ENCODE peak calls at places on chromosomes 4 and X, in seven cellular contexts. One of them, this sample, is unnamed.

GRCh38 chrX:103413981-103414380 is 37.6 kb downstream of the BEX3 start:
- DNase-seq in brain microvascular endothelial cell: no peak
- DNase-seq in tibial artery: no peak
- DNase-seq in Peyer's patch: no peak
- DNase-seq in fibroblast of lung: no peak
- DNase-seq in astrocyte of the spinal cord: no peak
- DNase-seq in activated CD8-positive, alpha-beta T cell treated with anti-CD3 and anti-CD28 coated beads for 36 hours: no peak
- DNase-seq in this sample: no peak

GRCh38 chr4:80948995-80949394 is 81.5 kb upstream of the BMP3 start:
- DNase-seq in tibial artery: no peak
- DNase-seq in brain microvascular endothelial cell: no peak
- DNase-seq in fibroblast of lung: no peak
- DNase-seq in Peyer's patch: no peak
- DNase-seq in astrocyte of the spinal cord: no peak
- DNase-seq in activated CD8-positive, alpha-beta T cell treated with anti-CD3 and anti-CD28 coated beads for 36 hours: no peak
- DNase-seq in this sample: no peak

GRCh38 chrX:152958047-152958446 is 35.9 kb downstream of the PNMA5 start:
- DNase-seq in Peyer's patch: peak
- DNase-seq in astrocyte of the spinal cord: no peak
- DNase-seq in fibroblast of lung: no peak
- DNase-seq in brain microvascular endothelial cell: no peak
- DNase-seq in activated CD8-positive, alpha-beta T cell treated with anti-CD3 and anti-CD28 coated beads for 36 hours: no peak
- DNase-seq in tibial artery: no peak
- DNase-seq in this sample: peak

GRCh38 chrX:41921492-41922124 is 1.7 kb downstream of the CASK start:
- DNase-seq in Peyer's patch: no peak
- DNase-seq in astrocyte of the spinal cord: peak
- DNase-seq in fibroblast of lung: peak
- DNase-seq in brain microvascular endothelial cell: no peak
- DNase-seq in activated CD8-positive, alpha-beta T cell treated with anti-CD3 and anti-CD28 coated beads for 36 hours: no peak
- DNase-seq in tibial artery: no peak
- DNase-seq in this sample: peak

GRCh38 chrX:4268676-4269075 is 555.2 kb upstream of the PRKX start:
- DNase-seq in brain microvascular endothelial cell: no peak
- DNase-seq in fibroblast of lung: no peak
- DNase-seq in activated CD8-positive, alpha-beta T cell treated with anti-CD3 and anti-CD28 coated beads for 36 hours: no peak
- DNase-seq in Peyer's patch: no peak
- DNase-seq in astrocyte of the spinal cord: no peak
- DNase-seq in tibial artery: no peak
- DNase-seq in this sample: no peak

GRCh38 chr4:10590896-10591295 is 93.7 kb downstream of the CLNK start:
- DNase-seq in Peyer's patch: no peak
- DNase-seq in activated CD8-positive, alpha-beta T cell treated with anti-CD3 and anti-CD28 coated beads for 36 hours: no peak
- DNase-seq in tibial artery: no peak
- DNase-seq in astrocyte of the spinal cord: peak
- DNase-seq in fibroblast of lung: peak
- DNase-seq in brain microvascular endothelial cell: peak
- DNase-seq in this sample: no peak

GRCh38 chr4:185317880-185318279 is 77.8 kb downstream of the LRP2BP start:
- DNase-seq in fibroblast of lung: no peak
- DNase-seq in Peyer's patch: no peak
- DNase-seq in astrocyte of the spinal cord: no peak
- DNase-seq in brain microvascular endothelial cell: no peak
- DNase-seq in tibial artery: no peak
- DNase-seq in activated CD8-positive, alpha-beta T cell treated with anti-CD3 and anti-CD28 coated beads for 36 hours: no peak
- DNase-seq in this sample: no peak

GRCh38 chr4:121900132-121900983 is 30.1 kb upstream of the BBS7 start:
- DNase-seq in tibial artery: no peak
- DNase-seq in activated CD8-positive, alpha-beta T cell treated with anti-CD3 and anti-CD28 coated beads for 36 hours: peak
- DNase-seq in fibroblast of lung: peak
- DNase-seq in Peyer's patch: peak
- DNase-seq in astrocyte of the spinal cord: peak
- DNase-seq in brain microvascular endothelial cell: peak
- DNase-seq in this sample: peak

GRCh38 chrX:135923353-135923752 is 29.8 kb downstream of the SAGE1 start:
- DNase-seq in astrocyte of the spinal cord: no peak
- DNase-seq in activated CD8-positive, alpha-beta T cell treated with anti-CD3 and anti-CD28 coated beads for 36 hours: no peak
- DNase-seq in Peyer's patch: no peak
- DNase-seq in brain microvascular endothelial cell: no peak
- DNase-seq in tibial artery: no peak
- DNase-seq in fibroblast of lung: no peak
- DNase-seq in this sample: no peak

GRCh38 chrX:9340619-9341304 is 124.1 kb upstream of the TBL1X start:
- DNase-seq in brain microvascular endothelial cell: no peak
- DNase-seq in tibial artery: peak
- DNase-seq in astrocyte of the spinal cord: no peak
- DNase-seq in Peyer's patch: peak
- DNase-seq in fibroblast of lung: peak
- DNase-seq in activated CD8-positive, alpha-beta T cell treated with anti-CD3 and anti-CD28 coated beads for 36 hours: peak
- DNase-seq in this sample: peak

GRCh38 chrX:4674028-4674782 is 960.8 kb upstream of the PRKX start:
- DNase-seq in activated CD8-positive, alpha-beta T cell treated with anti-CD3 and anti-CD28 coated beads for 36 hours: no peak
- DNase-seq in brain microvascular endothelial cell: no peak
- DNase-seq in tibial artery: no peak
- DNase-seq in Peyer's patch: no peak
- DNase-seq in fibroblast of lung: no peak
- DNase-seq in astrocyte of the spinal cord: no peak
- DNase-seq in this sample: no peak

GRCh38 chrX:120308959-120309872 is 2.0 kb downstream of the TMEM255A start:
- DNase-seq in astrocyte of the spinal cord: peak
- DNase-seq in activated CD8-positive, alpha-beta T cell treated with anti-CD3 and anti-CD28 coated beads for 36 hours: peak
- DNase-seq in brain microvascular endothelial cell: peak
- DNase-seq in tibial artery: peak
- DNase-seq in fibroblast of lung: peak
- DNase-seq in Peyer's patch: peak
- DNase-seq in this sample: peak

GRCh38 chr4:181475781-181476180 is 767.4 kb upstream of the TENM3 start:
- DNase-seq in tibial artery: no peak
- DNase-seq in astrocyte of the spinal cord: peak
- DNase-seq in brain microvascular endothelial cell: peak
- DNase-seq in Peyer's patch: no peak
- DNase-seq in fibroblast of lung: no peak
- DNase-seq in activated CD8-positive, alpha-beta T cell treated with anti-CD3 and anti-CD28 coated beads for 36 hours: no peak
- DNase-seq in this sample: no peak

GRCh38 chr4:168707205-168707604 is 210.4 kb downstream of the PALLD start:
- DNase-seq in tibial artery: no peak
- DNase-seq in activated CD8-positive, alpha-beta T cell treated with anti-CD3 and anti-CD28 coated beads for 36 hours: no peak
- DNase-seq in brain microvascular endothelial cell: no peak
- DNase-seq in astrocyte of the spinal cord: peak
- DNase-seq in fibroblast of lung: no peak
- DNase-seq in Peyer's patch: no peak
- DNase-seq in this sample: no peak

GRCh38 chr4:136424052-136424451 is 1108.2 kb downstream of the PCDH18 start:
- DNase-seq in fibroblast of lung: no peak
- DNase-seq in Peyer's patch: no peak
- DNase-seq in tibial artery: no peak
- DNase-seq in astrocyte of the spinal cord: no peak
- DNase-seq in activated CD8-positive, alpha-beta T cell treated with anti-CD3 and anti-CD28 coated beads for 36 hours: no peak
- DNase-seq in brain microvascular endothelial cell: no peak
- DNase-seq in this sample: no peak

GRCh38 chr4:26404597-26405323 is 83.9 kb downstream of the RBPJ start:
- DNase-seq in Peyer's patch: no peak
- DNase-seq in astrocyte of the spinal cord: no peak
- DNase-seq in activated CD8-positive, alpha-beta T cell treated with anti-CD3 and anti-CD28 coated beads for 36 hours: no peak
- DNase-seq in tibial artery: no peak
- DNase-seq in brain microvascular endothelial cell: no peak
- DNase-seq in fibroblast of lung: no peak
- DNase-seq in this sample: no peak
- TF ChIP-seq CTCF in Peyer's patch: no peak
- TF ChIP-seq CTCF in astrocyte of the spinal cord: no peak
- TF ChIP-seq CTCF in activated CD8-positive, alpha-beta T cell treated with anti-CD3 and anti-CD28 coated beads for 36 hours: no peak
- TF ChIP-seq CTCF in tibial artery: no peak
- TF ChIP-seq CTCF in brain microvascular endothelial cell: peak
- TF ChIP-seq CTCF in fibroblast of lung: no peak
- TF ChIP-seq CTCF in this sample: no peak

GRCh38 chrX:107102980-107103379 is 15.6 kb downstream of the RBM41 start:
- DNase-seq in activated CD8-positive, alpha-beta T cell treated with anti-CD3 and anti-CD28 coated beads for 36 hours: no peak
- DNase-seq in fibroblast of lung: peak
- DNase-seq in Peyer's patch: no peak
- DNase-seq in brain microvascular endothelial cell: no peak
- DNase-seq in tibial artery: no peak
- DNase-seq in astrocyte of the spinal cord: peak
- DNase-seq in this sample: no peak
- TF ChIP-seq CTCF in activated CD8-positive, alpha-beta T cell treated with anti-CD3 and anti-CD28 coated beads for 36 hours: no peak
- TF ChIP-seq CTCF in fibroblast of lung: no peak
- TF ChIP-seq CTCF in Peyer's patch: no peak
- TF ChIP-seq CTCF in brain microvascular endothelial cell: no peak
- TF ChIP-seq CTCF in tibial artery: no peak
- TF ChIP-seq CTCF in astrocyte of the spinal cord: peak
- TF ChIP-seq CTCF in this sample: no peak

DNA sequence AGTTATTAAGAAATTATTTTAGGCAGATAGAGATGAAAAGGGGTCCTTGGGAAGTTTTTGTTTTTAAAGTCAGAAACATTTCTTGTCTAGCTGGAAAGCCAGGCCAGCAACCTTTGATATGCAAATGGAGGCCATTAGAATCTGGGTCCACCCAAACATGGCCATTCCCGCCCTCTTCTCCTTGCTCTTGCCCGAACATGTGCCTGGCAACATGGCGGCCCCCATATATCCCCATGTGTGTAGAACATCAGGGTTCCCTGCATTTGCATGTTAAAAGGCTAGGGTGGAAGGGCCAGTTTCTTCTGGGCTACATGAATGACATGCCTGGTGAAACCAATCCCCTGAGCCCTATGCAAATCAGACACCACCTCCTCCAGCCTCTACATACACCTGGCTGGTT is 80.8 kb upstream of the PLAC8 start:
- DNase-seq in astrocyte of the spinal cord: no peak
- DNase-seq in fibroblast of lung: no peak
- DNase-seq in tibial artery: no peak
- DNase-seq in Peyer's patch: no peak
- DNase-seq in brain microvascular endothelial cell: no peak
- DNase-seq in activated CD8-positive, alpha-beta T cell treated with anti-CD3 and anti-CD28 coated beads for 36 hours: no peak
- DNase-seq in this sample: no peak
- TF ChIP-seq CTCF in astrocyte of the spinal cord: no peak
- TF ChIP-seq CTCF in fibroblast of lung: no peak
- TF ChIP-seq CTCF in tibial artery: no peak
- TF ChIP-seq CTCF in Peyer's patch: no peak
- TF ChIP-seq CTCF in brain microvascular endothelial cell: no peak
- TF ChIP-seq CTCF in activated CD8-positive, alpha-beta T cell treated with anti-CD3 and anti-CD28 coated beads for 36 hours: no peak
- TF ChIP-seq CTCF in this sample: no peak

GRCh38 chrX:154374361-154375155 is at the start of gene FLNA:
- DNase-seq in Peyer's patch: peak
- DNase-seq in activated CD8-positive, alpha-beta T cell treated with anti-CD3 and anti-CD28 coated beads for 36 hours: peak
- DNase-seq in tibial artery: peak
- DNase-seq in astrocyte of the spinal cord: no peak
- DNase-seq in fibroblast of lung: no peak
- DNase-seq in brain microvascular endothelial cell: no peak
- DNase-seq in this sample: peak
- TF ChIP-seq CTCF in Peyer's patch: no peak
- TF ChIP-seq CTCF in activated CD8-positive, alpha-beta T cell treated with anti-CD3 and anti-CD28 coated beads for 36 hours: no peak
- TF ChIP-seq CTCF in tibial artery: no peak
- TF ChIP-seq CTCF in astrocyte of the spinal cord: no peak
- TF ChIP-seq CTCF in fibroblast of lung: no peak
- TF ChIP-seq CTCF in brain microvascular endothelial cell: no peak
- TF ChIP-seq CTCF in this sample: peak

DNA sequence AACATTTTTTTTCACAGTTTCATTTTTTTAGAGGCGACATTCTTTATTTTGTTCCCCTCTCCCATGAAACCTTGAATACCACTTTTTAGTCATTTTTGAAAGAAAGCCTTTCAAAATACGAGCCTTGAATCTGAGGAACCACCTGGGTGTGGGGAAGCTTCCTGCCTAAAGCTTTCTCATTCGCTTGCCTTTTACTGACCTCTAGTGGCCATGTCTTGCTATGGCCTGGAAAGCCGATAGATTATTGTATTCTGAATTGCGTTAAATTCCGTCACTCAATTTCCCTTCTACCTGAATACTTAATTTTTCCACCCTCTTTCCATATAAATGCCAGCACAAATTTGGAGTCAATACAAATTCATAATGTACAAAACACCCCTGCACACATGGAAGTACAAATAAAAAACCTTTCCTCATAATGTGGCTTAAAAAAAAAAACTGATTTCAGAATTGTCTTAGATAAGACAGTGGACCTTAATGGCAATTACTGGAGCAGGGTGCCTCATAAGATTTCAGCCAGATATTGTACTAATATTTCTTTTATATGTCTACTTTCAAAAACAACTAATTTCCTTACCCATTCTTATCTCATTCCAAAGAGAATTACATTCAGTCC is 217.9 kb downstream of the CENPC start:
- DNase-seq in activated CD8-positive, alpha-beta T cell treated with anti-CD3 and anti-CD28 coated beads for 36 hours: peak
- DNase-seq in tibial artery: no peak
- DNase-seq in fibroblast of lung: peak
- DNase-seq in Peyer's patch: peak
- DNase-seq in astrocyte of the spinal cord: peak
- DNase-seq in brain microvascular endothelial cell: peak
- DNase-seq in this sample: peak
- TF ChIP-seq CTCF in activated CD8-positive, alpha-beta T cell treated with anti-CD3 and anti-CD28 coated beads for 36 hours: peak
- TF ChIP-seq CTCF in tibial artery: peak
- TF ChIP-seq CTCF in fibroblast of lung: peak
- TF ChIP-seq CTCF in Peyer's patch: peak
- TF ChIP-seq CTCF in astrocyte of the spinal cord: peak
- TF ChIP-seq CTCF in brain microvascular endothelial cell: peak
- TF ChIP-seq CTCF in this sample: peak

GRCh38 chrX:10401239-10401638 is 219.1 kb downstream of the MID1 start:
- DNase-seq in Peyer's patch: no peak
- DNase-seq in tibial artery: no peak
- DNase-seq in astrocyte of the spinal cord: no peak
- DNase-seq in fibroblast of lung: no peak
- DNase-seq in brain microvascular endothelial cell: no peak
- DNase-seq in activated CD8-positive, alpha-beta T cell treated with anti-CD3 and anti-CD28 coated beads for 36 hours: no peak
- DNase-seq in this sample: no peak
- TF ChIP-seq CTCF in Peyer's patch: no peak
- TF ChIP-seq CTCF in tibial artery: no peak
- TF ChIP-seq CTCF in astrocyte of the spinal cord: no peak
- TF ChIP-seq CTCF in fibroblast of lung: no peak
- TF ChIP-seq CTCF in brain microvascular endothelial cell: peak
- TF ChIP-seq CTCF in activated CD8-positive, alpha-beta T cell treated with anti-CD3 and anti-CD28 coated beads for 36 hours: no peak
- TF ChIP-seq CTCF in this sample: no peak